ENCODE peak calls at places on chromosomes 16 and 17, in ten cellular contexts. T is pancreas; U is CD4-positive, alpha-beta T cell; E is naive thymus-derived CD4-positive, alpha-beta T cell; S is kidney; D is breast epithelium; V is thoracic aorta; F is neural progenitor cell; B is effector memory CD4-positive, alpha-beta T cell; K is stomach. J is an unnamed sample. For H3K9me3, the result is how much of the 10 kb centered on the place peaks cover.

GRCh38 chr17:8426094-8426720 is 9.5 kb upstream of the NDEL1 start:
- DNase-seq in T (no peak), U (no peak), E (no peak), S (no peak), D (no peak), V (no peak), F (no peak), B (no peak), K (no peak), J (no peak)

GRCh38 chr17:2867441-2868424 is 71.5 kb downstream of the RAP1GAP2 start:
- DNase-seq in T (peak), U (no peak), E (no peak), S (no peak), D (no peak), V (no peak), F (peak), B (no peak), K (no peak), J (no peak)

GRCh38 chr17:57294629-57295501 is 38.5 kb downstream of the MSI2 start:
- DNase-seq in T (no peak), U (peak), E (no peak), S (no peak), D (no peak), V (no peak), F (no peak), B (no peak), K (no peak), J (no peak)

GRCh38 chr16:8675183-8676159 is 1.1 kb downstream of the ABAT start:
- DNase-seq in T (no peak), U (peak), E (no peak), S (no peak), D (no peak), V (no peak), F (no peak), B (peak), K (no peak), J (peak)

GRCh38 chr16:89958068-89958467 is 9.5 kb downstream of the DEF8 start:
- DNase-seq in T (no peak), U (no peak), E (no peak), S (no peak), D (no peak), V (no peak), F (peak), B (no peak), K (no peak), J (no peak)

GRCh38 chr17:79951361-79952264 is 84.1 kb downstream of the TBC1D16 start:
- DNase-seq in T (peak), U (no peak), E (no peak), S (peak), D (no peak), V (no peak), F (peak), B (no peak), K (peak), J (no peak)

GRCh38 chr17:35119370-35120185 is at the start of gene RAD51D:
- DNase-seq in T (peak), U (peak), E (peak), S (peak), D (peak), V (no peak), F (peak), B (peak), K (peak), J (peak)

GRCh38 chr17:11889266-11889665 is 108.0 kb downstream of the ZNF18 start:
- DNase-seq in T (no peak), U (no peak), E (no peak), S (no peak), D (no peak), V (no peak), F (no peak), B (no peak), K (no peak), J (no peak)

GRCh38 chr16:74503412-74503811 is 82.1 kb upstream of the CLEC18B start:
- DNase-seq in T (no peak), U (no peak), E (no peak), S (no peak), D (no peak), V (no peak), F (no peak), B (no peak), K (no peak), J (no peak)

GRCh38 chr17:82926081-82926480 is 86.3 kb upstream of the ZNF750 start:
- DNase-seq in T (no peak), U (no peak), E (no peak), S (peak), D (no peak), V (no peak), F (no peak), B (no peak), K (no peak), J (no peak)

GRCh38 chr16:13168091-13168572 is 266.7 kb downstream of the SHISA9 start:
- DNase-seq in T (no peak), U (no peak), E (no peak), S (no peak), D (no peak), V (no peak), F (peak), B (no peak), K (no peak), J (no peak)

GRCh38 chr17:8237175-8237574 is 10.7 kb downstream of the CTC1 start:
- DNase-seq in T (no peak), U (no peak), E (no peak), S (no peak), D (no peak), V (no peak), F (no peak), B (no peak), K (no peak), J (no peak)

GRCh38 chr17:47775181-47775580 is 42.1 kb downstream of the TBX21 start:
- DNase-seq in T (no peak), U (no peak), E (no peak), S (no peak), D (no peak), V (no peak), F (no peak), B (no peak), K (no peak), J (no peak)

GRCh38 chr17:82854226-82854625 is 14.4 kb upstream of the ZNF750 start:
- DNase-seq in T (no peak), U (no peak), E (no peak), S (peak), D (no peak), V (no peak), F (no peak), B (no peak), K (no peak), J (no peak)

GRCh38 chr17:28726396-28726911 is 421 bp upstream of the TLCD1 start:
- DNase-seq in T (peak), U (peak), E (peak), S (no peak), D (no peak), V (no peak), F (peak), B (peak), K (peak), J (peak)

GRCh38 chr16:27111486-27111885 is 44.8 kb downstream of the C16orf82 start:
- DNase-seq in T (no peak), U (no peak), E (no peak), S (no peak), D (no peak), V (no peak), F (no peak), B (no peak), K (no peak), J (no peak)

GRCh38 chr16:81140930-81141780 is 45.0 kb upstream of the GCSH start:
- DNase-seq in T (no peak), U (no peak), E (no peak), S (no peak), D (no peak), V (no peak), F (peak), B (no peak), K (no peak), J (no peak)

GRCh38 chr16:79839851-79840321 is 239.3 kb upstream of the MAF start:
- DNase-seq in T (no peak), U (no peak), E (no peak), S (no peak), D (peak), V (no peak), F (no peak), B (no peak), K (no peak), J (no peak)
- H3K27ac ChIP-seq in T (no peak), U (no peak), E (no peak), S (no peak), D (peak), V (no peak), F (no peak), B (no peak), K (no peak), J (no peak)

DNA sequence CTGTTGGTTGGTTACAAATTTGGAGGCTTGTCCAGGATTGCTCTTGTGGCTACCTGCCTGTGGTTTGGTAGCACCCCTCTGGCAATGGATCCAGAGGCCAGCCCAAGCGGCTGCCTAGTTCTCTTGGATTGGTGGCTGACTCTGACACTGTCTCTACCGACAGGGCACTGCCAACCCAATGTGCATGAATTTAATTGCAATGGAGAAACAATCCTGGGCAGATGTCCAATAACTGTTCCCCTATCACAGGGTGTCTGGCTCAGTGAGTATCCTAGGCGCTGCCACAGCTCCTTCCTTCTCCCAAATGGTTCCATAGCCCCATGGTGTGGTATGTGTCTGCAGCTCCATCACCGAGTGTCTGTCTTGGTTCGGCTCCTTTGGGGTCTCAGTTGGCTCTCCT is 19.5 kb downstream of the N4BP1 start:
- DNase-seq in T (no peak), U (no peak), E (no peak), S (no peak), D (no peak), V (no peak), F (no peak), B (no peak), K (no peak), J (no peak)
- H3K9me3 ChIP-seq in T (under half), U (under half), E (under half), S (under half), D (under half), V (under half), F (under half), B (under half), K (under half), J (under half)

DNA sequence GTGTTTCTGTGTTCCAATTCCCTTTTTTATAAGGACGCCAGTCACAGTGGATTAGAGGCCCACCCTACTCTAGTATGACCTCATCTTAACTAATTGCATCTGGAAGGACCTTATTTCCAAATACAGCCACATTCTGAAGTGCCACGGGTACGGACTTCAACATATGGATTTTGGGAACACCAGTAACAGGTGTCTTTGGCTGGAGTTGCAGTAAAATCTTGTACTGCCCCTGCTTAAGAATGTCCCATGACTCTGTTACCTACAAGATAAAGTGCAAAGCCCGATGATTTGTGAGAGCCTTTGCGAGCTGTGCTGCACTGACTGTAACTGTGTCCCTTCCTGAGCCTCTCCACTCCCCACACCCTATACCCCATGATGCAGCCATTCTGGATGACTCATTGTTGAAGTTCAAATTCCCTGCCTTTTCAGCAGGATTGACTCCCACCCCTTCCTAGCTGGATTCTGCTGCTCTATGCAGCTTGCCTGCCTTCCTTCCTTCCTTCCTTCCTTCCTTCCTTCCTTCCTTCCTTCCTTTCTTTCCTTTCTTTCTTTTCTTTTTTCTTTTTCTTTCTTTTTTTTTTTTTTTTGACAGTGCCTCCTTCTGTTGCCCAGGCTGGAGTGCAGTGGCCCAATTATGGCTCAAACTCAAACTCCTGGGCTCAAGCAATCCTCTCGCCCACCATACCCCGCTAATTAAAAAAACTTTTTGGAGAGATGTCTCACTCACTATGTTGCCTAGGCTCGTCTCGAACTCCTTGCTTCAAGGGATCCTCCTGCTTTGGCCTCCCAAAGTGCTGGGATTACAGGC is 2.1 kb downstream of the HCRT start:
- DNase-seq in T (no peak), U (no peak), E (no peak), S (no peak), D (no peak), V (no peak), F (no peak), B (no peak), K (no peak), J (no peak)
- H3K27ac ChIP-seq in T (peak), U (peak), E (peak), S (no peak), D (no peak), V (peak), F (no peak), B (peak), K (peak), J (peak)

DNA sequence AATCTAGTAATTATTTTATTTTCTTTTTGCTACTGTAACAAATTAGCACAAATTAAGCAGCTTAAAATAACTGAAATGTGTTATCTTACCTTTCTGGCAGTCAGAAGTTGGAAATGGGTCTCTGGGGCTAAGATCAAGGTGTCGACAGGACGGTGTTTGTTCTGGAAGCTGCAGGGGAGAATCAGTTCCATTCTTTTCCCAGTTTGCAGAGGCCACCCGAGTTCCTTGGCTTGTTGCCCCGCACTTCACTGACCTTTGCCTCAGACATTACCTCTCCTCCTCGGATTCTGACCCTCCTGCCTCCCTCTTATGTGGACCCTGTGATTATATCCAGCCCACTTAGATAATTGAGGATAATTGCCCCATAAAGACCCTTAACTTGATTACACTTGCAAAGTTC is 61.0 kb upstream of the MAF start:
- DNase-seq in T (no peak), U (no peak), E (no peak), S (no peak), D (no peak), V (no peak), F (no peak), B (no peak), K (no peak), J (no peak)
- H3K9me3 ChIP-seq in T (under half), U (under half), E (under half), S (under half), D (under half), V (under half), F (under half), B (under half), K (under half), J (under half)

DNA sequence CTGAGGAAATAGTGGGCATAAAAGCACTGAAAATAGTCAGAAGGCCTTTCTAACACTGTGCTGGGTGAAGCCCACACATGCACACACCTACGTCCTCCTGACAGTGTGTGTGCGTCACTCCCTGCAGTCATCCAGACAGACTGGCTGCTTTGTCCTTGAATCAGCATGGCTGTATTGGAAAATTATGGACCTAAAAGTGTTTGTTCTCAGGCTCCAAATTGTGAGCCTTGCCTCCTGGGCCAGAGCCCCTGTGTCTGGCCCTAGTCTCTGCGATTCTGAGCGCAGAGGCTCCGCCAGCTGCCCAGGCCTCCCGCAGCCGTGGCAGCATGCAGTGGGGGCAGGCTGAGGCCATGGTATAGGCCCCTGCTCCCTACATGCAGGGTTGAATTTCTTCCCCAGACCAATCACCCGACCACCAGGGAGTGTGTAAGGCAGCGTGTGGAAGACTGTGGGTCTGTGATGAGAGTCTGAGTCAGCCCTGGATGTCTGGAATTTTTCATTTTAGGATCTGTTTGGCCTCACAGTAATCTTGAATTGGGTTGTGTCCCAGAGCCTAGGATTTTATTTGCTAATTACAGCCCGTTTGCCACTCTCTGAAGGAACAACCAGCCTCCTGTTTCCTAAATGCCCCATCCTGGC is 166.8 kb downstream of the LGALS9B start:
- DNase-seq in T (no peak), U (no peak), E (no peak), S (no peak), D (no peak), V (no peak), F (no peak), B (no peak), K (no peak), J (no peak)
- H3K27ac ChIP-seq in T (peak), U (no peak), E (no peak), S (no peak), D (no peak), V (peak), F (no peak), B (no peak), K (peak), J (no peak)

GRCh38 chr16:85728879-85729278 is 22.0 kb downstream of the C16orf74 start:
- DNase-seq in T (no peak), U (no peak), E (no peak), S (no peak), D (no peak), V (no peak), F (peak), B (no peak), K (no peak), J (no peak)

GRCh38 chr16:85733155-85733838 is 17.6 kb downstream of the C16orf74 start:
- DNase-seq in T (no peak), U (no peak), E (no peak), S (no peak), D (no peak), V (no peak), F (no peak), B (no peak), K (no peak), J (no peak)

GRCh38 chr16:85729452-85729851 is 21.4 kb downstream of the C16orf74 start:
- DNase-seq in T (no peak), U (no peak), E (no peak), S (no peak), D (no peak), V (no peak), F (no peak), B (no peak), K (no peak), J (no peak)

GRCh38 chr16:85729907-85730465 is 20.9 kb downstream of the C16orf74 start:
- DNase-seq in T (no peak), U (no peak), E (no peak), S (no peak), D (no peak), V (no peak), F (no peak), B (no peak), K (no peak), J (no peak)

DNA sequence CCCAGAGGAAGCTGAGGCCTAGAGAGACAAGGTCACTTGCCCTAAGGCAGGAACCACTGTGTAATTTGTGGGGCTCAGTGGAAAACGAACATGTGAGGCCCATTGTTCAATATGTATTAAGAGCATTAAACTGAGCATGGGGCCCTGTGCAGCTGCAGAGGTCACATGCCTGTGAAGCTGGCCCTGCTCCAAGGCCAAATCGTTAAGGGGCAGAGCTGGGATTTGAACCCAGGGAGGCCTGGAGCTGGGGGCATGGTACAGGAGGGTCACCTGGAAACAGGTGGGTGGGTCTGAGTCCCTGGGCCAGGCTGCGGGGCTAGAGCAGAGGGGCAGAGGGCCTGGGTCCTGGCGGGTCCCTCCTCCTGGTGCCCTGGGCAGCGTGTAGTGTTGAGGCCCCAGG is 19.7 kb downstream of the C16orf74 start:
- DNase-seq in T (no peak), U (no peak), E (no peak), S (no peak), D (no peak), V (no peak), F (no peak), B (no peak), K (no peak), J (no peak)
- H3K9me3 ChIP-seq in T (under half), U (under half), E (under half), S (under half), D (under half), V (under half), F (under half), B (under half), K (under half), J (under half)

DNA sequence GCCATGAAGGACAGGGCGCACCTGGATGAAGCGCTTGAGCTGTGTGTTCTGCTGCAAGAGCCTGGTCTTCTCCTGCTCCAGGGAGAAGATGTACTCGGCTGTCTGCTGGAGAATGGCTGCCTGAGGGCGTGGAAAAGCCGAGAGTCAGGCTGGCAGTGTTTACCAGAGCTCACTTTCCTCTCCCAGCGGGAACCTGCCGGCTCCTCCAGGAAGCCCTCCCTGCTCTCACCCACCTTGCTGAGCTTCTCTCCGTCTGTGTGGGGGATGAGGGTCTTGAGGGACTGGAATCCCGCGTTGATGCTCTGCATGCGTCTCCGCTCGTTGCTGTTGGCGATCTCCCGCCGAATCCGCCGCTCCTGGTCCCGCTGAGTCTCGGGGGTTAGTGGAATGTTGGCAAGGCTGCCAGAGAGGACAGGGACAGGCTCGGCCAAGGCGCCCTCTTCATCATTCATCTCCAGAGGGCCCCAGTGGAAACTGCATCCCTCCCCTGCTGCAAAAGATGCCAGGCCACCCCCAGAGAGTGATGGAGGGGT is 10.5 kb downstream of the TFAP4 start:
- DNase-seq in T (no peak), U (no peak), E (no peak), S (no peak), D (no peak), V (no peak), F (no peak), B (no peak), K (no peak), J (no peak)
- H3K27ac ChIP-seq in T (no peak), U (no peak), E (no peak), S (no peak), D (no peak), V (no peak), F (no peak), B (no peak), K (no peak), J (no peak)